ENCODE peak calls at places on chromosomes 4 and X, in five cellular contexts. D is neuronal stem cell, P is cardiac muscle cell, B is NCI-H1417, L is kidney. M is an unnamed sample.

GRCh38 chrX:48685416-48685815 is 1.8 kb downstream of the WAS start:
- DNase-seq in D (no peak), P (no peak), B (no peak), L (no peak), M (no peak)

GRCh38 chrX:109740076-109740809 is 7.2 kb upstream of the ACSL4 start:
- DNase-seq in D (no peak), P (no peak), B (no peak), L (no peak), M (peak; percentile 55)

GRCh38 chr4:8352368-8353157 is 83.0 kb downstream of the HTRA3 start:
- DNase-seq in D (no peak), P (no peak), B (no peak), L (peak; percentile 61), M (no peak)

GRCh38 chr4:124941267-124941666 is 228.7 kb upstream of the ANKRD50 start:
- DNase-seq in D (no peak), P (no peak), B (no peak), L (no peak), M (peak; percentile 49)

GRCh38 chr4:148447672-148448071 is 5.5 kb upstream of the NR3C2 start:
- DNase-seq in D (no peak), P (no peak), B (no peak), L (no peak), M (no peak)

GRCh38 chr4:62135565-62136156 is 935.5 kb downstream of the ADGRL3 start:
- DNase-seq in D (no peak), P (no peak), B (no peak), L (no peak), M (no peak)

GRCh38 chrX:136487647-136488046 is at the start of gene BRS3:
- DNase-seq in D (no peak), P (no peak), B (no peak), L (no peak), M (no peak)

GRCh38 chr4:25481648-25482047 is 104.6 kb downstream of the ANAPC4 start:
- DNase-seq in D (no peak), P (no peak), B (no peak), L (no peak), M (no peak)

GRCh38 chr4:7967501-7968261 is 28.0 kb upstream of the AFAP1 start:
- DNase-seq in D (no peak), P (no peak), B (no peak), L (no peak), M (peak; percentile 48)

GRCh38 chr4:109169160-109169559 is 133.3 kb downstream of the COL25A1 start:
- DNase-seq in D (no peak), P (no peak), B (no peak), L (no peak), M (no peak)

GRCh38 chrX:3037218-3037617 is 4.1 kb upstream of the ARSF start:
- DNase-seq in D (no peak), P (no peak), B (no peak), L (no peak), M (no peak)

GRCh38 chr4:82984459-82984858 is 26.2 kb downstream of the LIN54 start:
- DNase-seq in D (no peak), P (no peak), B (no peak), L (no peak), M (peak; percentile 76)

GRCh38 chrX:134622056-134622812 is 36.0 kb downstream of the PLAC1 start:
- DNase-seq in D (no peak), P (no peak), B (no peak), L (no peak), M (peak; percentile 96)

GRCh38 chr4:123325241-123325681 is 71.3 kb upstream of the SPRY1 start:
- DNase-seq in D (no peak), P (no peak), B (no peak), L (no peak), M (no peak)

GRCh38 chrX:45775462-45775861 is 574.8 kb upstream of the DIPK2B start:
- DNase-seq in D (no peak), P (no peak), B (no peak), L (no peak), M (peak; percentile 95)

GRCh38 chr4:135277980-135278315 is 1076.4 kb upstream of the PABPC4L start:
- DNase-seq in D (no peak), P (no peak), B (no peak), L (no peak), M (no peak)

GRCh38 chrX:81662381-81662780 is 460.5 kb downstream of the SH3BGRL start:
- DNase-seq in D (no peak), P (no peak), B (no peak), L (no peak), M (no peak)

GRCh38 chrX:97016106-97016505 is 132.4 kb downstream of the RPA4 start:
- DNase-seq in D (no peak), P (no peak), B (peak; percentile 19), L (no peak), M (no peak)

GRCh38 chr4:186642530-186642929 is 81.1 kb downstream of the FAT1 start:
- DNase-seq in D (no peak), P (no peak), B (no peak), L (no peak), M (no peak)

GRCh38 chrX:71181910-71182799 is 37.5 kb downstream of the NLGN3 start:
- DNase-seq in D (peak; percentile 87), P (peak; percentile 92), B (peak; percentile 98), L (peak; percentile 93), M (peak; percentile 99)

GRCh38 chr4:6076391-6076790 is 58.2 kb upstream of the C4orf50 start:
- DNase-seq in D (no peak), P (no peak), B (peak; percentile 17), L (no peak), M (no peak)

GRCh38 chr4:2417196-2417764 is 1.2 kb downstream of the ZFYVE28 start:
- DNase-seq in D (no peak), P (peak; percentile 43), B (peak; percentile 38), L (peak; percentile 76), M (no peak)

GRCh38 chr4:136863756-136864155 is 668.5 kb downstream of the PCDH18 start:
- DNase-seq in D (peak; percentile 3), P (no peak), B (peak; percentile 46), L (no peak), M (no peak)

GRCh38 chr4:40912455-40913055 is 162.8 kb downstream of the NSUN7 start:
- DNase-seq in D (no peak), P (no peak), B (no peak), L (no peak), M (no peak)

GRCh38 chr4:116413222-116413621 is 672.2 kb downstream of the TRAM1L1 start:
- DNase-seq in D (no peak), P (no peak), B (no peak), L (no peak), M (no peak)